ENCODE peak calls at places on chromosome 19, in ten cellular contexts. T is thyroid gland, C is pancreas, W is psoas muscle, U is A549, G is H1, M is fibroblast of the aortic adventitia, V is GM12864, H is GM20000, D is spleen. B is an unnamed sample.

GRCh38 chr19:28130066-28130511 is 1082.9 kb downstream of the UQCRFS1 start:
- DNase-seq in U (no peak), H (peak; percentile 46), M (no peak), D (no peak), G (no peak), W (no peak), T (no peak), V (no peak), C (no peak), B (no peak)

GRCh38 chr19:13294812-13295567 is 144.8 kb downstream of the IER2 start:
- DNase-seq in T (no peak), C (no peak), U (no peak), W (no peak), G (no peak), D (no peak), M (no peak), V (no peak), H (no peak), B (no peak)

GRCh38 chr19:12664406-12665280 is 1.9 kb downstream of the MAN2B1 start:
- DNase-seq in W (no peak), D (peak; percentile 84), H (no peak), U (no peak), C (no peak), M (no peak), G (no peak), T (no peak), V (no peak), B (no peak)

GRCh38 chr19:14758816-14759215 is 19.5 kb downstream of the ADGRE2 start:
- DNase-seq in M (no peak), H (no peak), V (no peak), W (no peak), G (peak; percentile 59), C (no peak), T (no peak), D (peak; percentile 23), U (no peak), B (no peak)

GRCh38 chr19:4061683-4062575 is 4.8 kb downstream of the ZBTB7A start:
- DNase-seq in G (no peak), H (no peak), T (peak; percentile 65), U (no peak), V (no peak), M (no peak), D (peak; percentile 84), C (peak; percentile 80), W (peak; percentile 22), B (no peak)

GRCh38 chr19:29480507-29480906 is 45.3 kb upstream of the VSTM2B start:
- DNase-seq in H (no peak), D (peak; percentile 32), W (no peak), C (no peak), M (no peak), G (no peak), V (no peak), T (no peak), U (no peak), B (no peak)

GRCh38 chr19:1211494-1212234 is 6.1 kb downstream of the STK11 start:
- DNase-seq in W (peak; percentile 49), T (no peak), V (no peak), C (peak; percentile 94), H (no peak), G (no peak), M (no peak), D (peak; percentile 77), U (no peak), B (peak; percentile 9)

GRCh38 chr19:11763117-11763516 is 3.7 kb upstream of the ZNF441 start:
- DNase-seq in W (no peak), T (no peak), U (no peak), D (no peak), C (no peak), G (no peak), H (no peak), V (no peak), M (no peak), B (no peak)

GRCh38 chr19:39372047-39372802 is 18.7 kb downstream of the PAF1 start:
- DNase-seq in M (peak; percentile 99), T (peak; percentile 58), D (no peak), W (peak; percentile 84), G (no peak), V (no peak), H (no peak), U (no peak), C (peak; percentile 57), B (no peak)

GRCh38 chr19:24140099-24140498 is 53.1 kb downstream of the ZNF254 start:
- DNase-seq in C (no peak), G (no peak), V (no peak), U (no peak), W (no peak), H (no peak), T (peak; percentile 6), D (no peak), M (peak; percentile 62), B (no peak)

GRCh38 chr19:13460045-13460444 is 46.2 kb downstream of the CACNA1A start:
- DNase-seq in C (no peak), U (no peak), G (no peak), T (no peak), D (no peak), H (no peak), V (no peak), W (no peak), M (no peak), B (no peak)

GRCh38 chr19:47239610-47240296 is 8.8 kb upstream of the BBC3 start:
- DNase-seq in U (no peak), G (no peak), T (peak; percentile 27), V (no peak), H (peak; percentile 46), W (peak; percentile 58), C (no peak), M (no peak), D (peak; percentile 91), B (peak; percentile 60)

GRCh38 chr19:14632286-14632685 is 42.4 kb downstream of the ADGRE3 start:
- DNase-seq in G (no peak), H (peak; percentile 35), V (peak; percentile 21), U (peak; percentile 19), D (no peak), T (no peak), W (no peak), M (peak; percentile 2), C (no peak), B (no peak)

GRCh38 chr19:18741566-18742121 is 49.5 kb downstream of the COMP start:
- DNase-seq in H (no peak), U (no peak), G (no peak), V (no peak), T (peak; percentile 95), M (no peak), D (no peak), W (no peak), C (peak; percentile 88), B (no peak)

GRCh38 chr19:38657633-38658222 is 10.3 kb downstream of the ACTN4 start:
- DNase-seq in G (no peak), U (peak; percentile 96), T (peak; percentile 48), W (no peak), M (peak; percentile 61), V (no peak), D (no peak), C (no peak), H (no peak), B (no peak)

GRCh38 chr19:57587529-57587928 is 3.6 kb downstream of the ZIK1 start:
- DNase-seq in G (no peak), C (no peak), T (no peak), V (no peak), U (no peak), H (no peak), D (no peak), M (peak; percentile 53), W (no peak), B (no peak)

GRCh38 chr19:8456064-8456463 is 11.3 kb downstream of the HNRNPM start:
- DNase-seq in M (no peak), W (no peak), C (no peak), U (peak; percentile 22), T (no peak), G (no peak), V (no peak), H (no peak), D (no peak), B (no peak)
- TF ChIP-seq CTCF in M (peak; percentile 18), W (peak; percentile 29), C (no peak), U (no peak), T (no peak), G (peak; percentile 62), V (peak; percentile 3), H (no peak), D (no peak), B (no peak)

DNA sequence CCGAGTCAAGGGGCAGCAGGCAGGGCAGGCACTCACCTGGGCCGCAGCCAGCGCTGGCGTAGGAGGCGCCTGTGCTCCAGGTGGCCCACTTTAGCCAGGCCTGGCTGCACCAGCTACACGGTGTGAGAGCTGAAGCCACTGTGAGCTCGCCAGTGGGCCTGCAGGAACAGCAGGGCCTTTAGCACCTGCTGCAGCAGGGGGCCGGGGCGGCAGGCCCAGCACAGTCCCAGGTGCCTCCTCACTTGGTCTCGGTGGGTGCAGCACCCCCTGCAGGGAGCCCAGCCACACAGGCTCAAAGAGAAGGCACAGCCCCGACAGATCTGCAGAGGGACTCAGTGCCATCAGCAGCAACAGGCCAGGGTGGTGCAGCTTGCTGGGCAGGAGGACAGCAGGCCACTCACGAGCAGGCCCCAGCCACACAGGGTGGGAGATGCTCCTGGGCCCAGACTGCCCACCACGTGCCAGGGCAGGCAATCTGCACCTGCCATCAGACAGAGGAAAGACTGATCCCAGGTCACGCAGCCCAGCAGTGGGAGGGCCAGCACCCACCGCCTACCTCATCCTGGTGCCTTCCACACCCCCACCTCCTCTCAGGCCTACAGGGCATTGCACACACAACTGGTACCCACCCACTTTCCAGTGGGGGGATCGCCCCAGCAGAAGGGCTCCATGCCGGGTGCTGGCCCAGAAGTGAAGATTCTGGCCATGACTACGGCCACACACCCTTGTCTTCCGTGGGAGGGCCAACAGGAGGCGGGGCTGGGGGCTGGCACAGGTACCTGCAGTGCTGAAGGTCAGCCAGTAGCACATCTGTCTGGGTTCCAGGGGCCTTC is 15.8 kb downstream of the ARHGAP33 start:
- DNase-seq in T (peak; percentile 86), D (no peak), C (peak; percentile 79), G (no peak), M (no peak), V (no peak), W (no peak), H (no peak), U (no peak), B (no peak)
- TF ChIP-seq CTCF in T (no peak), D (no peak), C (no peak), G (peak; percentile 7), M (no peak), V (peak; percentile 42), W (no peak), H (no peak), U (peak; percentile 24), B (peak; percentile 42)

GRCh38 chr19:40659116-40659515 is 31.3 kb downstream of the NUMBL start:
- DNase-seq in U (no peak), D (no peak), H (no peak), W (no peak), G (no peak), M (peak; percentile 54), V (no peak), C (no peak), T (no peak), B (no peak)
- TF ChIP-seq CTCF in U (no peak), D (no peak), H (no peak), W (no peak), G (no peak), M (no peak), V (no peak), C (no peak), T (no peak), B (no peak)

DNA sequence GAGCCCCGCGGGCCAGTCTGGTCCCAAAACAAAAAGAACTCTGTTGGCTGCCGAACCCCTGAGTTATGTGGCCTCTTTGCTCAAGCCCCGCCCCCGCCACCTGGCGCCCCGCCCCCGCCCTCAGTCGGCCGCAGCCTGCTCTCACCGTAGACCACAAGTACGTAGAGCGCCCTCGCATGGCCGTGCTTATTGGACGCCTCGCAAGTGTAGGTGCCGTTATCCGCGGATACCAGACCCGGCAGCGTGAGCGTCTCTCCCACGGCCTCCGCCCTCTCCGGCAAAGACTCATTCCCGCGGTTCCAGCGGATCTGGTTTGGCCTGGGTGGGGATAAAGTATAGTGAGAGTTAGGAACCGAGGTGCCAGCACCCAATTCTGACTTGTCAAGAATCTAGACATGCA is 5.5 kb upstream of the ZNF428 start:
- DNase-seq in W (peak; percentile 31), T (peak; percentile 15), V (peak; percentile 57), D (peak; percentile 92), H (peak; percentile 88), U (no peak), G (no peak), M (no peak), C (peak; percentile 40), B (peak; percentile 66)
- TF ChIP-seq CTCF in W (no peak), T (no peak), V (peak; percentile 50), D (no peak), H (peak; percentile 60), U (no peak), G (peak; percentile 68), M (no peak), C (no peak), B (peak; percentile 55)

B was measured in GM06990.